ENCODE peak calls at places on chromosomes 4 and X, in eight cellular contexts. F is AG08396; D is HCT116; W is A549; Z is naive thymus-derived CD4-positive, alpha-beta T cell; E is GM12878; A is mesendoderm; G is activated T-helper 2 cell treated with anti-CD3 and anti-CD28 coated beads, Interferon-gamma antibody, Interleukin-2, Interleukin-4, amounts not matched to agents 10 μg/mL and 5 μg/mL and 100 μg/mL, durations not matched to agents 14 hours and 24 hours and 36 hours. Q is an unnamed sample.

GRCh38 chr4:157231525-157231924 is 11.0 kb downstream of the GRIA2 start:
- DNase-seq in F (no peak), D (no peak), W (no peak), Z (no peak), E (no peak), A (no peak), G (no peak), Q (no peak)

GRCh38 chrX:35858916-35859315 is 60.6 kb upstream of the CFAP47 start:
- DNase-seq in F (no peak), D (no peak), W (no peak), Z (no peak), E (no peak), A (no peak), G (no peak), Q (no peak)

GRCh38 chrX:38175140-38175539 is 45.5 kb downstream of the SRPX start:
- DNase-seq in F (no peak), D (peak; percentile 24), W (peak; percentile 64), Z (no peak), E (peak; percentile 3), A (peak; percentile 67), G (no peak), Q (no peak)

GRCh38 chr4:73021634-73022033 is 47.9 kb downstream of the COX18 start:
- DNase-seq in F (peak; percentile 24), D (peak; percentile 22), W (peak; percentile 53), Z (no peak), E (no peak), A (peak; percentile 73), G (no peak), Q (no peak)

GRCh38 chr4:105147226-105148151 is 813 bp downstream of the TET2 start:
- DNase-seq in F (peak; percentile 18), D (no peak), W (peak; percentile 24), Z (peak; percentile 20), E (no peak), A (peak; percentile 64), G (no peak), Q (no peak)

GRCh38 chr4:159446266-159446976 is 343.5 kb downstream of the RAPGEF2 start:
- DNase-seq in F (peak; percentile 64), D (peak; percentile 61), W (peak; percentile 64), Z (no peak), E (peak; percentile 26), A (peak; percentile 73), G (peak; percentile 11), Q (peak; percentile 53)

GRCh38 chrX:30312858-30313257 is 3.7 kb upstream of the NR0B1 start:
- DNase-seq in F (no peak), D (no peak), W (no peak), Z (no peak), E (no peak), A (no peak), G (no peak), Q (no peak)

GRCh38 chr4:26273308-26273980 is 47.4 kb upstream of the RBPJ start:
- DNase-seq in F (no peak), D (no peak), W (no peak), Z (no peak), E (no peak), A (peak; percentile 43), G (no peak), Q (no peak)

GRCh38 chr4:39044947-39045734 is 12.9 kb upstream of the TMEM156 start:
- DNase-seq in F (peak; percentile 51), D (no peak), W (peak; percentile 38), Z (peak; percentile 27), E (no peak), A (peak; percentile 46), G (no peak), Q (no peak)

GRCh38 chr4:153159728-153160221 is 44.5 kb upstream of the TRIM2 start:
- DNase-seq in F (peak; percentile 40), D (no peak), W (no peak), Z (no peak), E (no peak), A (no peak), G (no peak), Q (no peak)

GRCh38 chr4:176001171-176002006 is 64.3 kb upstream of the WDR17 start:
- DNase-seq in F (peak; percentile 18), D (peak; percentile 15), W (peak; percentile 8), Z (no peak), E (no peak), A (peak; percentile 95), G (no peak), Q (no peak)

GRCh38 chr4:14857475-14857874 is 144.8 kb upstream of the CPEB2 start:
- DNase-seq in F (no peak), D (no peak), W (no peak), Z (no peak), E (no peak), A (no peak), G (no peak), Q (no peak)

GRCh38 chr4:110615366-110616161 is 7.3 kb downstream of the PITX2 start:
- DNase-seq in F (no peak), D (no peak), W (no peak), Z (no peak), E (no peak), A (peak; percentile 95), G (no peak), Q (no peak)

GRCh38 chr4:133775881-133776280 is 425.7 kb downstream of the PABPC4L start:
- DNase-seq in F (no peak), D (no peak), W (no peak), Z (no peak), E (no peak), A (no peak), G (no peak), Q (peak; percentile 6)